ENCODE peak calls at places on chromosome 2, in nine cellular contexts. One of them, this sample, is unnamed.

GRCh38 chr2:13638181-13638580 is 921.4 kb downstream of the TRIB2 start:
- DNase-seq in Caki2: no peak
- DNase-seq in H4: no peak
- DNase-seq in neuronal stem cell: no peak
- DNase-seq in Kasumi-1: no peak
- DNase-seq in stimulated activated naive CD8-positive, alpha-beta T cell treated with anti-CD3 and anti-CD28 coated beads, Interleukin-15, amount 100 ng/mL, for 72 hours: no peak
- DNase-seq in stimulated activated CD8-positive, alpha-beta memory T cell treated with anti-CD3 and anti-CD28 coated beads, Interleukin-7, amount 100 ng/mL, for 24 hours: no peak
- DNase-seq in T-helper 1 cell: no peak
- DNase-seq in AG08396: no peak
- DNase-seq in this sample: no peak

GRCh38 chr2:133166024-133166423 is 402.2 kb downstream of the NCKAP5 start:
- DNase-seq in Caki2: no peak
- DNase-seq in H4: no peak
- DNase-seq in neuronal stem cell: no peak
- DNase-seq in Kasumi-1: no peak
- DNase-seq in stimulated activated naive CD8-positive, alpha-beta T cell treated with anti-CD3 and anti-CD28 coated beads, Interleukin-15, amount 100 ng/mL, for 72 hours: no peak
- DNase-seq in stimulated activated CD8-positive, alpha-beta memory T cell treated with anti-CD3 and anti-CD28 coated beads, Interleukin-7, amount 100 ng/mL, for 24 hours: no peak
- DNase-seq in T-helper 1 cell: no peak
- DNase-seq in AG08396: no peak
- DNase-seq in this sample: no peak

GRCh38 chr2:2919026-2919425 is 458.6 kb downstream of the EIPR1 start:
- DNase-seq in Caki2: no peak
- DNase-seq in H4: no peak
- DNase-seq in neuronal stem cell: no peak
- DNase-seq in Kasumi-1: no peak
- DNase-seq in stimulated activated naive CD8-positive, alpha-beta T cell treated with anti-CD3 and anti-CD28 coated beads, Interleukin-15, amount 100 ng/mL, for 72 hours: no peak
- DNase-seq in stimulated activated CD8-positive, alpha-beta memory T cell treated with anti-CD3 and anti-CD28 coated beads, Interleukin-7, amount 100 ng/mL, for 24 hours: no peak
- DNase-seq in T-helper 1 cell: no peak
- DNase-seq in AG08396: no peak
- DNase-seq in this sample: no peak

GRCh38 chr2:231184319-231184718 is 14.1 kb upstream of the ARMC9 start:
- DNase-seq in Caki2: no peak
- DNase-seq in H4: no peak
- DNase-seq in neuronal stem cell: no peak
- DNase-seq in Kasumi-1: no peak
- DNase-seq in stimulated activated naive CD8-positive, alpha-beta T cell treated with anti-CD3 and anti-CD28 coated beads, Interleukin-15, amount 100 ng/mL, for 72 hours: no peak
- DNase-seq in stimulated activated CD8-positive, alpha-beta memory T cell treated with anti-CD3 and anti-CD28 coated beads, Interleukin-7, amount 100 ng/mL, for 24 hours: no peak
- DNase-seq in T-helper 1 cell: no peak
- DNase-seq in AG08396: no peak
- DNase-seq in this sample: no peak

GRCh38 chr2:237715459-237715947 is 83.1 kb upstream of the RBM44 start:
- DNase-seq in Caki2: no peak
- DNase-seq in H4: no peak
- DNase-seq in neuronal stem cell: no peak
- DNase-seq in Kasumi-1: no peak
- DNase-seq in stimulated activated naive CD8-positive, alpha-beta T cell treated with anti-CD3 and anti-CD28 coated beads, Interleukin-15, amount 100 ng/mL, for 72 hours: no peak
- DNase-seq in stimulated activated CD8-positive, alpha-beta memory T cell treated with anti-CD3 and anti-CD28 coated beads, Interleukin-7, amount 100 ng/mL, for 24 hours: no peak
- DNase-seq in T-helper 1 cell: no peak
- DNase-seq in AG08396: no peak
- DNase-seq in this sample: no peak

GRCh38 chr2:54967269-54967668 is 83.0 kb downstream of the RTN4 start:
- DNase-seq in Caki2: no peak
- DNase-seq in H4: no peak
- DNase-seq in neuronal stem cell: peak
- DNase-seq in Kasumi-1: no peak
- DNase-seq in stimulated activated naive CD8-positive, alpha-beta T cell treated with anti-CD3 and anti-CD28 coated beads, Interleukin-15, amount 100 ng/mL, for 72 hours: no peak
- DNase-seq in stimulated activated CD8-positive, alpha-beta memory T cell treated with anti-CD3 and anti-CD28 coated beads, Interleukin-7, amount 100 ng/mL, for 24 hours: no peak
- DNase-seq in T-helper 1 cell: no peak
- DNase-seq in AG08396: no peak
- DNase-seq in this sample: no peak

GRCh38 chr2:237075749-237076599 is 9.7 kb upstream of the COPS8 start:
- DNase-seq in Caki2: peak
- DNase-seq in H4: peak
- DNase-seq in neuronal stem cell: no peak
- DNase-seq in Kasumi-1: no peak
- DNase-seq in stimulated activated naive CD8-positive, alpha-beta T cell treated with anti-CD3 and anti-CD28 coated beads, Interleukin-15, amount 100 ng/mL, for 72 hours: no peak
- DNase-seq in stimulated activated CD8-positive, alpha-beta memory T cell treated with anti-CD3 and anti-CD28 coated beads, Interleukin-7, amount 100 ng/mL, for 24 hours: no peak
- DNase-seq in T-helper 1 cell: no peak
- DNase-seq in AG08396: no peak
- DNase-seq in this sample: no peak

GRCh38 chr2:202687276-202687675 is 52.5 kb downstream of the FAM117B start:
- DNase-seq in Caki2: no peak
- DNase-seq in H4: no peak
- DNase-seq in neuronal stem cell: no peak
- DNase-seq in Kasumi-1: no peak
- DNase-seq in stimulated activated naive CD8-positive, alpha-beta T cell treated with anti-CD3 and anti-CD28 coated beads, Interleukin-15, amount 100 ng/mL, for 72 hours: no peak
- DNase-seq in stimulated activated CD8-positive, alpha-beta memory T cell treated with anti-CD3 and anti-CD28 coated beads, Interleukin-7, amount 100 ng/mL, for 24 hours: no peak
- DNase-seq in T-helper 1 cell: no peak
- DNase-seq in AG08396: no peak
- DNase-seq in this sample: no peak

GRCh38 chr2:220969348-220969747 is 602.8 kb downstream of the EPHA4 start:
- DNase-seq in Caki2: no peak
- DNase-seq in H4: no peak
- DNase-seq in neuronal stem cell: no peak
- DNase-seq in Kasumi-1: no peak
- DNase-seq in stimulated activated naive CD8-positive, alpha-beta T cell treated with anti-CD3 and anti-CD28 coated beads, Interleukin-15, amount 100 ng/mL, for 72 hours: no peak
- DNase-seq in stimulated activated CD8-positive, alpha-beta memory T cell treated with anti-CD3 and anti-CD28 coated beads, Interleukin-7, amount 100 ng/mL, for 24 hours: no peak
- DNase-seq in T-helper 1 cell: no peak
- DNase-seq in AG08396: no peak
- DNase-seq in this sample: no peak

GRCh38 chr2:45406626-45407025 is 204.4 kb downstream of the SRBD1 start:
- DNase-seq in Caki2: no peak
- DNase-seq in H4: no peak
- DNase-seq in neuronal stem cell: no peak
- DNase-seq in Kasumi-1: no peak
- DNase-seq in stimulated activated naive CD8-positive, alpha-beta T cell treated with anti-CD3 and anti-CD28 coated beads, Interleukin-15, amount 100 ng/mL, for 72 hours: no peak
- DNase-seq in stimulated activated CD8-positive, alpha-beta memory T cell treated with anti-CD3 and anti-CD28 coated beads, Interleukin-7, amount 100 ng/mL, for 24 hours: no peak
- DNase-seq in T-helper 1 cell: no peak
- DNase-seq in AG08396: no peak
- DNase-seq in this sample: no peak

GRCh38 chr2:162123806-162124758 is 28.0 kb downstream of the GCG start:
- DNase-seq in Caki2: peak
- DNase-seq in H4: peak
- DNase-seq in neuronal stem cell: peak
- DNase-seq in Kasumi-1: peak
- DNase-seq in stimulated activated naive CD8-positive, alpha-beta T cell treated with anti-CD3 and anti-CD28 coated beads, Interleukin-15, amount 100 ng/mL, for 72 hours: no peak
- DNase-seq in stimulated activated CD8-positive, alpha-beta memory T cell treated with anti-CD3 and anti-CD28 coated beads, Interleukin-7, amount 100 ng/mL, for 24 hours: no peak
- DNase-seq in T-helper 1 cell: peak
- DNase-seq in AG08396: no peak
- DNase-seq in this sample: peak

GRCh38 chr2:20322527-20323300 is 27.9 kb downstream of the PUM2 start:
- DNase-seq in Caki2: no peak
- DNase-seq in H4: no peak
- DNase-seq in neuronal stem cell: no peak
- DNase-seq in Kasumi-1: no peak
- DNase-seq in stimulated activated naive CD8-positive, alpha-beta T cell treated with anti-CD3 and anti-CD28 coated beads, Interleukin-15, amount 100 ng/mL, for 72 hours: no peak
- DNase-seq in stimulated activated CD8-positive, alpha-beta memory T cell treated with anti-CD3 and anti-CD28 coated beads, Interleukin-7, amount 100 ng/mL, for 24 hours: no peak
- DNase-seq in T-helper 1 cell: no peak
- DNase-seq in AG08396: no peak
- DNase-seq in this sample: no peak

GRCh38 chr2:144456680-144457079 is 63.2 kb downstream of the ZEB2 start:
- DNase-seq in Caki2: no peak
- DNase-seq in H4: peak
- DNase-seq in neuronal stem cell: no peak
- DNase-seq in Kasumi-1: peak
- DNase-seq in stimulated activated naive CD8-positive, alpha-beta T cell treated with anti-CD3 and anti-CD28 coated beads, Interleukin-15, amount 100 ng/mL, for 72 hours: peak
- DNase-seq in stimulated activated CD8-positive, alpha-beta memory T cell treated with anti-CD3 and anti-CD28 coated beads, Interleukin-7, amount 100 ng/mL, for 24 hours: no peak
- DNase-seq in T-helper 1 cell: peak
- DNase-seq in AG08396: peak
- DNase-seq in this sample: peak

GRCh38 chr2:37797081-37797480 is 125.6 kb upstream of the CDC42EP3 start:
- DNase-seq in Caki2: no peak
- DNase-seq in H4: peak
- DNase-seq in neuronal stem cell: no peak
- DNase-seq in Kasumi-1: no peak
- DNase-seq in stimulated activated naive CD8-positive, alpha-beta T cell treated with anti-CD3 and anti-CD28 coated beads, Interleukin-15, amount 100 ng/mL, for 72 hours: no peak
- DNase-seq in stimulated activated CD8-positive, alpha-beta memory T cell treated with anti-CD3 and anti-CD28 coated beads, Interleukin-7, amount 100 ng/mL, for 24 hours: no peak
- DNase-seq in T-helper 1 cell: no peak
- DNase-seq in AG08396: no peak
- DNase-seq in this sample: no peak

GRCh38 chr2:70440621-70441020 is 113.0 kb downstream of the TGFA start:
- DNase-seq in Caki2: no peak
- DNase-seq in H4: no peak
- DNase-seq in neuronal stem cell: no peak
- DNase-seq in Kasumi-1: peak
- DNase-seq in stimulated activated naive CD8-positive, alpha-beta T cell treated with anti-CD3 and anti-CD28 coated beads, Interleukin-15, amount 100 ng/mL, for 72 hours: no peak
- DNase-seq in stimulated activated CD8-positive, alpha-beta memory T cell treated with anti-CD3 and anti-CD28 coated beads, Interleukin-7, amount 100 ng/mL, for 24 hours: no peak
- DNase-seq in T-helper 1 cell: peak
- DNase-seq in AG08396: no peak
- DNase-seq in this sample: peak

GRCh38 chr2:159903404-159904126 is 105.6 kb upstream of the CD302 start:
- DNase-seq in Caki2: no peak
- DNase-seq in H4: peak
- DNase-seq in neuronal stem cell: no peak
- DNase-seq in Kasumi-1: peak
- DNase-seq in stimulated activated naive CD8-positive, alpha-beta T cell treated with anti-CD3 and anti-CD28 coated beads, Interleukin-15, amount 100 ng/mL, for 72 hours: peak
- DNase-seq in stimulated activated CD8-positive, alpha-beta memory T cell treated with anti-CD3 and anti-CD28 coated beads, Interleukin-7, amount 100 ng/mL, for 24 hours: peak
- DNase-seq in T-helper 1 cell: peak
- DNase-seq in AG08396: peak
- DNase-seq in this sample: peak

GRCh38 chr2:235494716-235495372 is 1.0 kb downstream of the AGAP1 start:
- DNase-seq in Caki2: no peak
- DNase-seq in H4: no peak
- DNase-seq in neuronal stem cell: peak
- DNase-seq in Kasumi-1: no peak
- DNase-seq in stimulated activated naive CD8-positive, alpha-beta T cell treated with anti-CD3 and anti-CD28 coated beads, Interleukin-15, amount 100 ng/mL, for 72 hours: no peak
- DNase-seq in stimulated activated CD8-positive, alpha-beta memory T cell treated with anti-CD3 and anti-CD28 coated beads, Interleukin-7, amount 100 ng/mL, for 24 hours: no peak
- DNase-seq in T-helper 1 cell: no peak
- DNase-seq in AG08396: peak
- DNase-seq in this sample: no peak

GRCh38 chr2:41998201-41998781 is 49.5 kb upstream of the PKDCC start:
- DNase-seq in Caki2: no peak
- DNase-seq in H4: no peak
- DNase-seq in neuronal stem cell: no peak
- DNase-seq in Kasumi-1: no peak
- DNase-seq in stimulated activated naive CD8-positive, alpha-beta T cell treated with anti-CD3 and anti-CD28 coated beads, Interleukin-15, amount 100 ng/mL, for 72 hours: no peak
- DNase-seq in stimulated activated CD8-positive, alpha-beta memory T cell treated with anti-CD3 and anti-CD28 coated beads, Interleukin-7, amount 100 ng/mL, for 24 hours: no peak
- DNase-seq in T-helper 1 cell: no peak
- DNase-seq in AG08396: no peak
- DNase-seq in this sample: no peak

GRCh38 chr2:31987454-31987853 is 23.4 kb downstream of the MEMO1 start:
- DNase-seq in Caki2: no peak
- DNase-seq in H4: no peak
- DNase-seq in neuronal stem cell: no peak
- DNase-seq in Kasumi-1: no peak
- DNase-seq in stimulated activated naive CD8-positive, alpha-beta T cell treated with anti-CD3 and anti-CD28 coated beads, Interleukin-15, amount 100 ng/mL, for 72 hours: no peak
- DNase-seq in stimulated activated CD8-positive, alpha-beta memory T cell treated with anti-CD3 and anti-CD28 coated beads, Interleukin-7, amount 100 ng/mL, for 24 hours: no peak
- DNase-seq in T-helper 1 cell: no peak
- DNase-seq in AG08396: peak
- DNase-seq in this sample: peak

GRCh38 chr2:136162438-136162837 is 44.5 kb upstream of the CXCR4 start:
- DNase-seq in Caki2: no peak
- DNase-seq in H4: no peak
- DNase-seq in neuronal stem cell: no peak
- DNase-seq in Kasumi-1: no peak
- DNase-seq in stimulated activated naive CD8-positive, alpha-beta T cell treated with anti-CD3 and anti-CD28 coated beads, Interleukin-15, amount 100 ng/mL, for 72 hours: no peak
- DNase-seq in stimulated activated CD8-positive, alpha-beta memory T cell treated with anti-CD3 and anti-CD28 coated beads, Interleukin-7, amount 100 ng/mL, for 24 hours: no peak
- DNase-seq in T-helper 1 cell: no peak
- DNase-seq in AG08396: no peak
- DNase-seq in this sample: no peak

GRCh38 chr2:134365356-134365755 is 111.5 kb downstream of the MGAT5 start:
- DNase-seq in Caki2: no peak
- DNase-seq in H4: no peak
- DNase-seq in neuronal stem cell: no peak
- DNase-seq in Kasumi-1: peak
- DNase-seq in stimulated activated naive CD8-positive, alpha-beta T cell treated with anti-CD3 and anti-CD28 coated beads, Interleukin-15, amount 100 ng/mL, for 72 hours: no peak
- DNase-seq in stimulated activated CD8-positive, alpha-beta memory T cell treated with anti-CD3 and anti-CD28 coated beads, Interleukin-7, amount 100 ng/mL, for 24 hours: no peak
- DNase-seq in T-helper 1 cell: no peak
- DNase-seq in AG08396: no peak
- DNase-seq in this sample: peak

GRCh38 chr2:96538487-96539214 is 2.1 kb downstream of the ARID5A start:
- DNase-seq in Caki2: no peak
- DNase-seq in H4: no peak
- DNase-seq in neuronal stem cell: peak
- DNase-seq in Kasumi-1: peak
- DNase-seq in stimulated activated naive CD8-positive, alpha-beta T cell treated with anti-CD3 and anti-CD28 coated beads, Interleukin-15, amount 100 ng/mL, for 72 hours: peak
- DNase-seq in stimulated activated CD8-positive, alpha-beta memory T cell treated with anti-CD3 and anti-CD28 coated beads, Interleukin-7, amount 100 ng/mL, for 24 hours: peak
- DNase-seq in T-helper 1 cell: peak
- DNase-seq in AG08396: no peak
- DNase-seq in this sample: peak

GRCh38 chr2:238169708-238170251 is 11.0 kb downstream of the ERFE start:
- DNase-seq in Caki2: peak
- DNase-seq in H4: peak
- DNase-seq in neuronal stem cell: no peak
- DNase-seq in Kasumi-1: no peak
- DNase-seq in stimulated activated naive CD8-positive, alpha-beta T cell treated with anti-CD3 and anti-CD28 coated beads, Interleukin-15, amount 100 ng/mL, for 72 hours: no peak
- DNase-seq in stimulated activated CD8-positive, alpha-beta memory T cell treated with anti-CD3 and anti-CD28 coated beads, Interleukin-7, amount 100 ng/mL, for 24 hours: no peak
- DNase-seq in T-helper 1 cell: no peak
- DNase-seq in AG08396: peak
- DNase-seq in this sample: peak

GRCh38 chr2:36287363-36288275 is 68.0 kb upstream of the CRIM1 start:
- DNase-seq in Caki2: no peak
- DNase-seq in H4: no peak
- DNase-seq in neuronal stem cell: no peak
- DNase-seq in Kasumi-1: no peak
- DNase-seq in stimulated activated naive CD8-positive, alpha-beta T cell treated with anti-CD3 and anti-CD28 coated beads, Interleukin-15, amount 100 ng/mL, for 72 hours: peak
- DNase-seq in stimulated activated CD8-positive, alpha-beta memory T cell treated with anti-CD3 and anti-CD28 coated beads, Interleukin-7, amount 100 ng/mL, for 24 hours: peak
- DNase-seq in T-helper 1 cell: no peak
- DNase-seq in AG08396: no peak
- DNase-seq in this sample: no peak

GRCh38 chr2:173400760-173401159 is 46.1 kb downstream of the CDCA7 start:
- DNase-seq in Caki2: no peak
- DNase-seq in H4: peak
- DNase-seq in neuronal stem cell: no peak
- DNase-seq in Kasumi-1: peak
- DNase-seq in stimulated activated naive CD8-positive, alpha-beta T cell treated with anti-CD3 and anti-CD28 coated beads, Interleukin-15, amount 100 ng/mL, for 72 hours: no peak
- DNase-seq in stimulated activated CD8-positive, alpha-beta memory T cell treated with anti-CD3 and anti-CD28 coated beads, Interleukin-7, amount 100 ng/mL, for 24 hours: no peak
- DNase-seq in T-helper 1 cell: no peak
- DNase-seq in AG08396: no peak
- DNase-seq in this sample: peak

GRCh38 chr2:232368311-232368731 is 10.2 kb upstream of the ALPP start:
- DNase-seq in Caki2: peak
- DNase-seq in H4: no peak
- DNase-seq in neuronal stem cell: no peak
- DNase-seq in Kasumi-1: no peak
- DNase-seq in stimulated activated naive CD8-positive, alpha-beta T cell treated with anti-CD3 and anti-CD28 coated beads, Interleukin-15, amount 100 ng/mL, for 72 hours: no peak
- DNase-seq in stimulated activated CD8-positive, alpha-beta memory T cell treated with anti-CD3 and anti-CD28 coated beads, Interleukin-7, amount 100 ng/mL, for 24 hours: no peak
- DNase-seq in T-helper 1 cell: no peak
- DNase-seq in AG08396: no peak
- DNase-seq in this sample: no peak

This sample was measured in NB4.